ENCODE peak calls at places on chromosomes 3 and 15, in six cellular contexts. M, H, F, D, Z and P are unnamed samples.

GRCh38 chr3:127501177-127501576 is 89.4 kb downstream of the TPRA1 start:
- DNase-seq in Z (no peak), F (no peak), H (no peak), M (no peak), D (no peak), P (no peak)

GRCh38 chr15:60733196-60733595 is 254.3 kb upstream of the ICE2 start:
- DNase-seq in Z (no peak), M (no peak), D (no peak), H (no peak), F (no peak), P (no peak)

GRCh38 chr3:72728329-72728889 is 119.8 kb downstream of the SHQ1 start:
- DNase-seq in F (no peak), D (no peak), Z (no peak), H (no peak), M (no peak), P (no peak)

GRCh38 chr15:38111070-38111469 is 141.6 kb upstream of the SPRED1 start:
- DNase-seq in H (no peak), F (no peak), M (no peak), Z (no peak), D (no peak), P (no peak)

GRCh38 chr15:101272584-101272983 is 4.7 kb downstream of the SELENOS start:
- DNase-seq in D (no peak), Z (no peak), M (no peak), H (no peak), F (no peak), P (no peak)

GRCh38 chr15:49860101-49860500 is 239.3 kb downstream of the DTWD1 start:
- DNase-seq in F (no peak), D (no peak), H (no peak), M (no peak), Z (no peak), P (no peak)

GRCh38 chr15:29887719-29888118 is 65.5 kb upstream of the TJP1 start:
- DNase-seq in Z (no peak), M (no peak), F (no peak), D (no peak), H (no peak), P (no peak)

GRCh38 chr3:87298111-87298718 is 21.8 kb upstream of the POU1F1 start:
- DNase-seq in D (peak; percentile 20), M (no peak), Z (no peak), H (no peak), F (no peak), P (no peak)

GRCh38 chr3:150256782-150257181 is 151.3 kb upstream of the TSC22D2 start:
- DNase-seq in Z (peak; percentile 59), D (no peak), M (no peak), F (no peak), H (no peak), P (no peak)

GRCh38 chr15:65066635-65067333 is 1.0 kb downstream of the RASL12 start:
- DNase-seq in M (no peak), Z (no peak), F (no peak), H (no peak), D (no peak), P (no peak)

GRCh38 chr15:42138968-42139386 is 17.5 kb downstream of the PLA2G4F start:
- DNase-seq in H (no peak), M (no peak), D (no peak), F (no peak), Z (no peak), P (peak; percentile 1)

GRCh38 chr15:79101866-79102581 is 11.4 kb upstream of the RASGRF1 start:
- DNase-seq in D (no peak), H (no peak), F (no peak), M (no peak), Z (no peak), P (no peak)

GRCh38 chr15:20340931-20341661 is 200.5 kb downstream of the GOLGA6L6 start:
- DNase-seq in M (no peak), Z (no peak), H (no peak), F (no peak), D (no peak), P (peak; percentile 57)

GRCh38 chr15:37771462-37771861 is 163.0 kb upstream of the TMCO5A start:
- DNase-seq in H (no peak), Z (peak; percentile 9), F (no peak), D (no peak), M (no peak), P (no peak)

GRCh38 chr15:35206060-35206675 is 121.1 kb upstream of the NANOGP8 start:
- DNase-seq in Z (peak; percentile 18), D (no peak), F (no peak), M (no peak), H (no peak), P (no peak)

GRCh38 chr3:141660598-141660947 is 77.5 kb upstream of the RNF7 start:
- DNase-seq in D (no peak), M (no peak), H (no peak), F (no peak), Z (no peak), P (no peak)

GRCh38 chr3:13525827-13526625 is 22.9 kb upstream of the FBLN2 start:
- DNase-seq in H (no peak), D (no peak), Z (peak; percentile 32), F (no peak), M (no peak), P (no peak)

GRCh38 chr3:143384076-143384475 is 264.5 kb downstream of the CHST2 start:
- DNase-seq in M (no peak), H (no peak), D (no peak), F (no peak), Z (no peak), P (no peak)

GRCh38 chr3:146449584-146449983 is 19.8 kb downstream of the PLSCR2 start:
- DNase-seq in Z (no peak), H (no peak), D (no peak), F (no peak), M (no peak), P (no peak)

GRCh38 chr3:42025388-42026138 is 63.7 kb upstream of the ULK4 start:
- DNase-seq in Z (peak; percentile 96), F (peak; percentile 96), M (no peak), D (peak; percentile 86), H (no peak), P (no peak)

GRCh38 chr3:175383366-175383765 is 524.2 kb downstream of the NAALADL2 start:
- DNase-seq in D (no peak), F (no peak), H (no peak), Z (no peak), M (no peak), P (no peak)

GRCh38 chr3:63047068-63047467 is 171.9 kb upstream of the CADPS start:
- DNase-seq in D (no peak), M (no peak), H (no peak), Z (no peak), F (no peak), P (no peak)

GRCh38 chr3:189914799-189915198 is 205.9 kb downstream of the P3H2 start:
- DNase-seq in H (no peak), F (no peak), M (no peak), D (no peak), Z (peak; percentile 9), P (no peak)

GRCh38 chr15:40932146-40932545 is 3.0 kb downstream of the DLL4 start:
- DNase-seq in F (no peak), D (no peak), Z (no peak), M (no peak), H (no peak), P (no peak)

GRCh38 chr15:99441427-99441766 is 124.4 kb upstream of the MEF2A start:
- DNase-seq in M (no peak), H (no peak), D (no peak), F (no peak), Z (no peak), P (no peak)

GRCh38 chr3:14410501-14411165 is 8.2 kb downstream of the SLC6A6 start:
- DNase-seq in D (no peak), M (no peak), Z (peak; percentile 90), F (no peak), H (no peak), P (no peak)

GRCh38 chr3:58025824-58026579 is 17.8 kb downstream of the FLNB start:
- DNase-seq in M (no peak), Z (no peak), H (no peak), D (peak; percentile 24), F (no peak), P (no peak)

GRCh38 chr15:87080547-87080946 is 1000.9 kb downstream of the AGBL1 start:
- DNase-seq in H (no peak), Z (no peak), D (no peak), F (no peak), M (no peak), P (no peak)

GRCh38 chr3:25589783-25590258 is 74.9 kb downstream of the TOP2B start:
- DNase-seq in D (no peak), Z (peak; percentile 100), M (no peak), H (no peak), F (no peak), P (no peak)

GRCh38 chr3:45693941-45694521 is 4.8 kb downstream of the SACM1L start:
- DNase-seq in F (no peak), H (no peak), Z (no peak), D (no peak), M (no peak), P (no peak)

GRCh38 chr3:149653564-149653963 is 4.3 kb downstream of the WWTR1 start:
- DNase-seq in M (no peak), Z (no peak), D (no peak), H (no peak), F (no peak), P (no peak)

GRCh38 chr15:41620536-41621199 is 39.5 kb upstream of the MGA start:
- DNase-seq in F (no peak), Z (no peak), H (no peak), D (no peak), M (no peak), P (no peak)

GRCh38 chr3:189551007-189551406 is 80.2 kb upstream of the TP63 start:
- DNase-seq in Z (no peak), H (no peak), F (no peak), D (no peak), M (no peak), P (no peak)

GRCh38 chr15:27589260-27589659 is 509.9 kb downstream of the OCA2 start:
- DNase-seq in Z (no peak), F (no peak), M (no peak), D (peak; percentile 26), H (no peak), P (no peak)

GRCh38 chr3:130601662-130602061 is 84.7 kb downstream of the COL6A6 start:
- DNase-seq in Z (no peak), M (no peak), D (no peak), H (no peak), F (no peak), P (no peak)

GRCh38 chr3:72571052-72571451 is 277.2 kb downstream of the SHQ1 start:
- DNase-seq in H (no peak), D (no peak), F (no peak), M (no peak), Z (no peak), P (no peak)

GRCh38 chr3:150216041-150216811 is 191.9 kb upstream of the TSC22D2 start:
- DNase-seq in H (no peak), F (no peak), D (peak; percentile 92), M (no peak), Z (peak; percentile 93), P (no peak)

GRCh38 chr15:62889141-62889661 is 153.3 kb upstream of the TPM1 start:
- DNase-seq in F (no peak), D (no peak), H (no peak), M (no peak), Z (no peak), P (no peak)

GRCh38 chr3:152539191-152539764 is 270.5 kb downstream of the MBNL1 start:
- DNase-seq in Z (no peak), D (no peak), M (no peak), H (no peak), F (no peak), P (no peak)